ENCODE peak calls at places on chromosomes 11 and 22, in seven cellular contexts. One of them, this sample, is unnamed.

GRCh38 chr11:80034801-80035200 is 594.0 kb upstream of the TENM4 start:
- DNase-seq in transverse colon: no peak
- DNase-seq in suprapubic skin: no peak
- DNase-seq in HCT116: no peak
- DNase-seq in esophagus muscularis mucosa: no peak
- DNase-seq in GM12892: no peak
- DNase-seq in spleen: no peak
- DNase-seq in this sample: no peak

GRCh38 chr11:132088551-132088950 is 718.1 kb downstream of the NTM start:
- DNase-seq in transverse colon: no peak
- DNase-seq in suprapubic skin: no peak
- DNase-seq in HCT116: no peak
- DNase-seq in esophagus muscularis mucosa: no peak
- DNase-seq in GM12892: no peak
- DNase-seq in spleen: no peak
- DNase-seq in this sample: no peak

GRCh38 chr11:70194792-70195791 is 8.0 kb upstream of the FADD start:
- DNase-seq in transverse colon: no peak
- DNase-seq in suprapubic skin: no peak
- DNase-seq in HCT116: no peak
- DNase-seq in esophagus muscularis mucosa: no peak
- DNase-seq in GM12892: no peak
- DNase-seq in spleen: no peak
- DNase-seq in this sample: no peak

GRCh38 chr22:50526849-50527801 is 1.7 kb upstream of the SCO2 start:
- DNase-seq in transverse colon: peak
- DNase-seq in suprapubic skin: no peak
- DNase-seq in HCT116: no peak
- DNase-seq in esophagus muscularis mucosa: no peak
- DNase-seq in GM12892: no peak
- DNase-seq in spleen: peak
- DNase-seq in this sample: no peak

GRCh38 chr11:118975771-118976709 is 4.5 kb downstream of the FOXR1 start:
- DNase-seq in transverse colon: no peak
- DNase-seq in suprapubic skin: no peak
- DNase-seq in HCT116: no peak
- DNase-seq in esophagus muscularis mucosa: no peak
- DNase-seq in GM12892: no peak
- DNase-seq in spleen: no peak
- DNase-seq in this sample: no peak

GRCh38 chr11:109150603-109151002 is 271.4 kb upstream of the C11orf87 start:
- DNase-seq in transverse colon: no peak
- DNase-seq in suprapubic skin: no peak
- DNase-seq in HCT116: no peak
- DNase-seq in esophagus muscularis mucosa: no peak
- DNase-seq in GM12892: no peak
- DNase-seq in spleen: no peak
- DNase-seq in this sample: no peak

GRCh38 chr11:120028181-120028935 is 109.6 kb downstream of the TRIM29 start:
- DNase-seq in transverse colon: no peak
- DNase-seq in suprapubic skin: no peak
- DNase-seq in HCT116: no peak
- DNase-seq in esophagus muscularis mucosa: no peak
- DNase-seq in GM12892: no peak
- DNase-seq in spleen: no peak
- DNase-seq in this sample: no peak

GRCh38 chr22:20111045-20111688 is 4.7 kb upstream of the RANBP1 start:
- DNase-seq in transverse colon: no peak
- DNase-seq in suprapubic skin: no peak
- DNase-seq in HCT116: peak
- DNase-seq in esophagus muscularis mucosa: no peak
- DNase-seq in GM12892: peak
- DNase-seq in spleen: peak
- DNase-seq in this sample: no peak

GRCh38 chr11:64762916-64763803 is 3.4 kb upstream of the PYGM start:
- DNase-seq in transverse colon: no peak
- DNase-seq in suprapubic skin: peak
- DNase-seq in HCT116: no peak
- DNase-seq in esophagus muscularis mucosa: no peak
- DNase-seq in GM12892: no peak
- DNase-seq in spleen: peak
- DNase-seq in this sample: no peak

GRCh38 chr22:42317691-42318547 is 47.5 kb upstream of the TCF20 start:
- DNase-seq in transverse colon: peak
- DNase-seq in suprapubic skin: no peak
- DNase-seq in HCT116: no peak
- DNase-seq in esophagus muscularis mucosa: no peak
- DNase-seq in GM12892: no peak
- DNase-seq in spleen: no peak
- DNase-seq in this sample: peak

GRCh38 chr11:70477607-70478006 is 79.3 kb downstream of the CTTN start:
- DNase-seq in transverse colon: no peak
- DNase-seq in suprapubic skin: no peak
- DNase-seq in HCT116: no peak
- DNase-seq in esophagus muscularis mucosa: no peak
- DNase-seq in GM12892: no peak
- DNase-seq in spleen: no peak
- DNase-seq in this sample: no peak

GRCh38 chr22:50238755-50239154 is 6.1 kb downstream of the TUBGCP6 start:
- DNase-seq in transverse colon: no peak
- DNase-seq in suprapubic skin: no peak
- DNase-seq in HCT116: no peak
- DNase-seq in esophagus muscularis mucosa: no peak
- DNase-seq in GM12892: no peak
- DNase-seq in spleen: no peak
- DNase-seq in this sample: no peak

GRCh38 chr11:2575611-2576051 is 124.2 kb downstream of the KCNQ1OT1 start:
- DNase-seq in transverse colon: peak
- DNase-seq in suprapubic skin: peak
- DNase-seq in HCT116: no peak
- DNase-seq in esophagus muscularis mucosa: no peak
- DNase-seq in GM12892: no peak
- DNase-seq in spleen: peak
- DNase-seq in this sample: peak

GRCh38 chr11:77136074-77136473 is 8.0 kb downstream of the MYO7A start:
- DNase-seq in transverse colon: no peak
- DNase-seq in suprapubic skin: no peak
- DNase-seq in HCT116: no peak
- DNase-seq in esophagus muscularis mucosa: no peak
- DNase-seq in GM12892: no peak
- DNase-seq in spleen: no peak
- DNase-seq in this sample: no peak

GRCh38 chr11:134244593-134244992 is 8.6 kb downstream of the THYN1 start:
- DNase-seq in transverse colon: no peak
- DNase-seq in suprapubic skin: no peak
- DNase-seq in HCT116: no peak
- DNase-seq in esophagus muscularis mucosa: no peak
- DNase-seq in GM12892: no peak
- DNase-seq in spleen: no peak
- DNase-seq in this sample: no peak

GRCh38 chr11:64876226-64876750 is 2.1 kb downstream of the EHD1 start:
- DNase-seq in transverse colon: no peak
- DNase-seq in suprapubic skin: no peak
- DNase-seq in HCT116: no peak
- DNase-seq in esophagus muscularis mucosa: no peak
- DNase-seq in GM12892: no peak
- DNase-seq in spleen: peak
- DNase-seq in this sample: no peak

GRCh38 chr11:67277231-67277961 is 11.1 kb downstream of the GRK2 start:
- DNase-seq in transverse colon: peak
- DNase-seq in suprapubic skin: peak
- DNase-seq in HCT116: no peak
- DNase-seq in esophagus muscularis mucosa: peak
- DNase-seq in GM12892: peak
- DNase-seq in spleen: peak
- DNase-seq in this sample: peak

GRCh38 chr11:27485930-27486773 is 13.6 kb upstream of the LGR4 start:
- DNase-seq in transverse colon: no peak
- DNase-seq in suprapubic skin: no peak
- DNase-seq in HCT116: peak
- DNase-seq in esophagus muscularis mucosa: no peak
- DNase-seq in GM12892: no peak
- DNase-seq in spleen: no peak
- DNase-seq in this sample: no peak

GRCh38 chr22:37609240-37610152 is 862 bp downstream of the GGA1 start:
- DNase-seq in transverse colon: no peak
- DNase-seq in suprapubic skin: no peak
- DNase-seq in HCT116: no peak
- DNase-seq in esophagus muscularis mucosa: no peak
- DNase-seq in GM12892: no peak
- DNase-seq in spleen: no peak
- DNase-seq in this sample: no peak

DNA sequence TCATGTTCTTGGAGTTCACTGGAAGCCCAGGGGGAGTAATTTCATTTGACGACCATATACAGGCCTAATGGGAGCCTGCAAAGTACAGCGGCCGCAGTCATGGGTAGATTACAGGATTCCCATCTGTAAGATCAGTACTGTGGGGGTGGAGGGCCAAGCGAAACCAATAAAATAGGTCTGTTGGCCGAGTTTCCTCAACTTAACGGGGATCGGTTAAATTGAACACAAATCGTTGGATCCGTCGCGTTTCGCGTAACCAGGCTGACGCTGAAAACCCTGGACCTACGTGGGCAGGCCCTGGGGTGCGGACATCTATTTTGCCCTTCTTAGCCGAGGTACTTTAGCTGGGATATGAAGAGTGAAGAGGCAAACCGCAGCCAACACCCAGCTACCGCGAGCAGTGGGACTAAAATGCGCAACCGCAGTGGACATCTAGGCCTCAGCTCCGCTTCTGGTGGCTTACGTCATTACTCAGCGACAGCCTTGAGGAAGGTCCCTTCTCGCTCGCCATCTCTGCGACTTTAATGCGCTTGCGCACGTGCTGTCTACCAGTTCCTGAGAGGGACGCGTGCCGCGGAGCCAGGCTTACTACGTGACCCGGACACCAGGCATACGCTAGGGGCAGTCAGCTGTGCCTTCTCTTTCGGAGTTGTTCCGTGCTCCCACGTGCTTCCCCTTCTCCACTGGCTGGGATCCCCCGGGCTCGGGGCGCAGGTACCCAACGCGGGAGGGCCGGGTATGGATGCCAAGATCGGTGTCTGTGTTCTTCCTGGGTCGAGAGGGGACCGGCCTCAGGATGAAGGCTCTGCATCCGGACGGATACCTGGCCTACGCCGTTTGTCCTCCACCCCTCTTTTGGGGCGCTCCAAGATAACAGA is at the start of gene NAT10:
- DNase-seq in transverse colon: peak
- DNase-seq in suprapubic skin: peak
- DNase-seq in HCT116: peak
- DNase-seq in esophagus muscularis mucosa: peak
- DNase-seq in GM12892: peak
- DNase-seq in spleen: peak
- DNase-seq in this sample: peak
- TF ChIP-seq POLR2A in transverse colon: peak
- TF ChIP-seq POLR2A in suprapubic skin: no peak
- TF ChIP-seq POLR2A in HCT116: peak
- TF ChIP-seq POLR2A in esophagus muscularis mucosa: peak
- TF ChIP-seq POLR2A in GM12892: peak
- TF ChIP-seq POLR2A in spleen: peak
- TF ChIP-seq POLR2A in this sample: no peak

GRCh38 chr11:62713343-62713742 is 5.9 kb downstream of the GNG3 start:
- DNase-seq in transverse colon: peak
- DNase-seq in suprapubic skin: no peak
- DNase-seq in HCT116: no peak
- DNase-seq in esophagus muscularis mucosa: no peak
- DNase-seq in GM12892: no peak
- DNase-seq in spleen: no peak
- DNase-seq in this sample: peak
- TF ChIP-seq POLR2AphosphoS5 in transverse colon: no peak
- TF ChIP-seq POLR2AphosphoS5 in suprapubic skin: no peak
- TF ChIP-seq POLR2AphosphoS5 in HCT116: no peak
- TF ChIP-seq POLR2AphosphoS5 in esophagus muscularis mucosa: no peak
- TF ChIP-seq POLR2AphosphoS5 in GM12892: no peak
- TF ChIP-seq POLR2AphosphoS5 in spleen: peak
- TF ChIP-seq POLR2AphosphoS5 in this sample: no peak

GRCh38 chr11:30423886-30424285 is 101.0 kb downstream of the ARL14EP start:
- DNase-seq in transverse colon: no peak
- DNase-seq in suprapubic skin: no peak
- DNase-seq in HCT116: no peak
- DNase-seq in esophagus muscularis mucosa: no peak
- DNase-seq in GM12892: no peak
- DNase-seq in spleen: no peak
- DNase-seq in this sample: no peak

GRCh38 chr11:30424336-30424735 is 101.4 kb downstream of the ARL14EP start:
- DNase-seq in transverse colon: no peak
- DNase-seq in suprapubic skin: no peak
- DNase-seq in HCT116: no peak
- DNase-seq in esophagus muscularis mucosa: no peak
- DNase-seq in GM12892: no peak
- DNase-seq in spleen: no peak
- DNase-seq in this sample: peak

GRCh38 chr11:30422828-30423648 is 100.1 kb downstream of the ARL14EP start:
- DNase-seq in transverse colon: peak
- DNase-seq in suprapubic skin: no peak
- DNase-seq in HCT116: no peak
- DNase-seq in esophagus muscularis mucosa: no peak
- DNase-seq in GM12892: no peak
- DNase-seq in spleen: no peak
- DNase-seq in this sample: no peak

GRCh38 chr11:30422389-30422788 is 99.5 kb downstream of the ARL14EP start:
- DNase-seq in transverse colon: no peak
- DNase-seq in suprapubic skin: no peak
- DNase-seq in HCT116: no peak
- DNase-seq in esophagus muscularis mucosa: no peak
- DNase-seq in GM12892: no peak
- DNase-seq in spleen: no peak
- DNase-seq in this sample: no peak

GRCh38 chr11:30420233-30420787 is 97.4 kb downstream of the ARL14EP start:
- DNase-seq in transverse colon: peak
- DNase-seq in suprapubic skin: no peak
- DNase-seq in HCT116: no peak
- DNase-seq in esophagus muscularis mucosa: peak
- DNase-seq in GM12892: no peak
- DNase-seq in spleen: no peak
- DNase-seq in this sample: no peak
- TF ChIP-seq POLR2A in transverse colon: no peak
- TF ChIP-seq POLR2A in suprapubic skin: no peak
- TF ChIP-seq POLR2A in HCT116: no peak
- TF ChIP-seq POLR2A in esophagus muscularis mucosa: no peak
- TF ChIP-seq POLR2A in GM12892: no peak
- TF ChIP-seq POLR2A in spleen: no peak
- TF ChIP-seq POLR2A in this sample: no peak

DNA sequence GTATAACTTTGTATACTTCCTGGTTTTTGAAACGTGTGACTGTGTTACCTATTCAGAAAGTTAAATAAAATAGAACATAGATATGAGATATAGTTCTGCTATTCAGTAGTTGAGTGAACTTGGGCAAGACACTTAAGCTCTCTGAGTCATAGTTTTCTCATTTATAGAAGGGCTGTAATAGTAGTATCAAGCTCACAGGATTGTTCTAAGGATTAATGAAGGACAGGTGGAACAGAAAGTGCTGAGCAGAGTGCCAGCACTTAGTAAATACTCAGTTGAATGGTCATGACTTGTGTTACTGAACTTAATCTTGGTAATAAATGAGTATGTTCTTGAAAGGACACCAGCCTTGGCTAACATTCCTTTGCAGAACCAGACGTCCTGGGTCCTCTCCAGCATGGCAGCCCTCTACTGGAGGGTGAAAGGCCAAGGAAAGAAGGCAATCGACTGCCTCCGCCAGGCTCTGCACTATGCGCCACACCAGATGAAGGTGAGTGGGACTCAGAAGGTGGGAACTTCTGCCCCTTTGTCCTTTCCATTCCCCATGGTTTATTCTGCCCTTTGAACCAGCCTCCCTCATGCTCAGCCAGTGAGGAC is 131.2 kb downstream of the TTC17 start:
- DNase-seq in transverse colon: no peak
- DNase-seq in suprapubic skin: no peak
- DNase-seq in HCT116: no peak
- DNase-seq in esophagus muscularis mucosa: no peak
- DNase-seq in GM12892: no peak
- DNase-seq in spleen: no peak
- DNase-seq in this sample: no peak
- TF ChIP-seq POLR2AphosphoS5 in transverse colon: no peak
- TF ChIP-seq POLR2AphosphoS5 in suprapubic skin: no peak
- TF ChIP-seq POLR2AphosphoS5 in HCT116: no peak
- TF ChIP-seq POLR2AphosphoS5 in esophagus muscularis mucosa: no peak
- TF ChIP-seq POLR2AphosphoS5 in GM12892: no peak
- TF ChIP-seq POLR2AphosphoS5 in spleen: no peak
- TF ChIP-seq POLR2AphosphoS5 in this sample: no peak